ENCODE peak calls at places on chromosome 3, in eight cellular contexts. D, U, L, R, K, E, S and F are unnamed samples.

GRCh38 chr3:33398410-33398809 is 41.8 kb downstream of the UBP1 start:
- DNase-seq in K (no peak), S (no peak), E (no peak), D (no peak), R (no peak), L (no peak), U (no peak), F (no peak)

GRCh38 chr3:125098929-125099328 is 43.1 kb upstream of the HEG1 start:
- DNase-seq in E (no peak), K (no peak), D (no peak), R (no peak), U (no peak), S (no peak), L (no peak), F (no peak)

GRCh38 chr3:185423178-185423577 is 60.2 kb downstream of the MAP3K13 start:
- DNase-seq in E (no peak), R (no peak), S (peak; percentile 37), L (peak; percentile 29), D (no peak), K (no peak), U (no peak), F (peak; percentile 83)

GRCh38 chr3:188486126-188486525 is 332.2 kb downstream of the LPP start:
- DNase-seq in K (no peak), E (no peak), R (no peak), D (no peak), U (no peak), L (no peak), S (no peak), F (no peak)

GRCh38 chr3:46447535-46447934 is 17.2 kb downstream of the LTF start:
- DNase-seq in U (no peak), K (no peak), L (no peak), R (no peak), S (no peak), D (no peak), E (no peak), F (no peak)

GRCh38 chr3:127049390-127049789 is 66.5 kb downstream of the PLXNA1 start:
- DNase-seq in S (no peak), L (no peak), R (peak; percentile 0), D (no peak), E (no peak), U (no peak), K (no peak), F (no peak)

GRCh38 chr3:144763878-144764454 is 792.3 kb downstream of the DIPK2A start:
- DNase-seq in K (no peak), S (no peak), R (no peak), L (no peak), U (no peak), D (no peak), E (no peak), F (no peak)

GRCh38 chr3:10328460-10329071 is 7.7 kb upstream of the SEC13 start:
- DNase-seq in E (no peak), D (no peak), K (no peak), L (no peak), R (no peak), U (no peak), S (no peak), F (no peak)

GRCh38 chr3:195732951-195733350 is 12.2 kb downstream of the MUC20 start:
- DNase-seq in U (no peak), E (peak; percentile 67), K (no peak), D (no peak), R (no peak), S (no peak), L (no peak), F (no peak)

GRCh38 chr3:32963871-32964270 is 12.4 kb downstream of the CCR4 start:
- DNase-seq in E (no peak), D (no peak), R (no peak), K (no peak), L (no peak), U (no peak), S (no peak), F (no peak)

GRCh38 chr3:156150434-156151066 is 30.2 kb downstream of the KCNAB1 start:
- DNase-seq in E (no peak), L (peak; percentile 52), S (peak; percentile 64), U (peak; percentile 41), D (peak; percentile 72), K (no peak), R (peak; percentile 47), F (peak; percentile 27)

GRCh38 chr3:184261270-184262165 is at the start of gene CAMK2N2:
- DNase-seq in U (no peak), K (peak; percentile 53), E (peak; percentile 92), L (peak; percentile 50), D (no peak), S (peak; percentile 97), R (peak; percentile 22), F (peak; percentile 93)

GRCh38 chr3:31624054-31624709 is 91.5 kb downstream of the STT3B start:
- DNase-seq in K (no peak), D (no peak), R (no peak), L (no peak), E (no peak), S (no peak), U (no peak), F (no peak)

GRCh38 chr3:61853912-61854311 is 292.5 kb downstream of the PTPRG start:
- DNase-seq in R (no peak), K (no peak), L (no peak), D (no peak), S (no peak), E (no peak), U (no peak), F (no peak)

GRCh38 chr3:191327526-191327925 is 1.7 kb upstream of the CCDC50 start:
- DNase-seq in K (no peak), L (no peak), R (no peak), E (no peak), D (no peak), S (no peak), U (no peak), F (no peak)

GRCh38 chr3:179670311-179670710 is 17.5 kb downstream of the USP13 start:
- DNase-seq in E (no peak), R (no peak), U (no peak), S (no peak), K (no peak), L (no peak), D (no peak), F (no peak)

GRCh38 chr3:100073555-100074307 is 40.6 kb downstream of the FILIP1L start:
- DNase-seq in E (no peak), L (peak; percentile 26), R (no peak), D (peak; percentile 21), S (no peak), U (no peak), K (peak; percentile 50), F (no peak)

GRCh38 chr3:18134386-18135082 is 290.6 kb downstream of the SATB1 start:
- DNase-seq in R (no peak), D (no peak), U (no peak), L (no peak), S (no peak), K (no peak), E (no peak), F (no peak)

GRCh38 chr3:57038466-57039164 is 21.8 kb upstream of the SPATA12 start:
- DNase-seq in D (no peak), R (no peak), K (no peak), L (no peak), U (no peak), S (no peak), E (no peak), F (no peak)

GRCh38 chr3:169603661-169604060 is 59.9 kb downstream of the MECOM start:
- DNase-seq in E (no peak), S (no peak), K (no peak), R (no peak), U (no peak), L (no peak), D (no peak), F (no peak)

GRCh38 chr3:27568393-27568792 is 84.2 kb upstream of the SLC4A7 start:
- DNase-seq in R (peak; percentile 75), K (peak; percentile 84), L (peak; percentile 57), U (no peak), D (peak; percentile 66), S (peak; percentile 50), E (no peak), F (peak; percentile 80)

GRCh38 chr3:11391930-11392688 is 119.9 kb downstream of the ATG7 start:
- DNase-seq in K (no peak), R (no peak), U (no peak), S (no peak), D (no peak), L (no peak), E (no peak), F (no peak)

GRCh38 chr3:101865751-101866509 is 16.6 kb downstream of the NFKBIZ start:
- DNase-seq in K (no peak), L (no peak), S (peak; percentile 63), E (no peak), R (peak; percentile 36), U (peak; percentile 12), D (no peak), F (no peak)

GRCh38 chr3:48990636-48991421 is 788 bp downstream of the P4HTM start:
- DNase-seq in D (no peak), R (peak; percentile 38), K (no peak), U (no peak), E (peak; percentile 88), L (peak; percentile 39), S (peak; percentile 28), F (no peak)
- TF ChIP-seq POLR2A in D (no peak), R (no peak), K (no peak), U (no peak), E (no peak), L (no peak), S (no peak), F (no peak)

GRCh38 chr3:94019659-94020058 is 8.7 kb downstream of the STX19 start:
- DNase-seq in S (no peak), K (no peak), E (no peak), R (no peak), U (no peak), D (no peak), L (no peak), F (no peak)
- H3K4me3 ChIP-seq in S (no peak overlapping the region), K (no peak overlapping the region), E (no peak overlapping the region), R (no peak overlapping the region), U (no peak overlapping the region), D (no peak overlapping the region), L (no peak overlapping the region), F (no peak overlapping the region)

GRCh38 chr3:149752051-149752787 is at the start of gene COMMD2:
- DNase-seq in K (peak; percentile 83), E (peak; percentile 94), S (peak; percentile 83), L (peak; percentile 78), U (peak; percentile 97), D (peak; percentile 49), R (peak; percentile 66), F (peak; percentile 78)
- TF ChIP-seq POLR2A in K (peak; percentile 53), E (peak; percentile 71), S (peak; percentile 70), L (peak; percentile 64), U (no peak), D (no peak), R (peak; percentile 68), F (peak; percentile 59)

DNA sequence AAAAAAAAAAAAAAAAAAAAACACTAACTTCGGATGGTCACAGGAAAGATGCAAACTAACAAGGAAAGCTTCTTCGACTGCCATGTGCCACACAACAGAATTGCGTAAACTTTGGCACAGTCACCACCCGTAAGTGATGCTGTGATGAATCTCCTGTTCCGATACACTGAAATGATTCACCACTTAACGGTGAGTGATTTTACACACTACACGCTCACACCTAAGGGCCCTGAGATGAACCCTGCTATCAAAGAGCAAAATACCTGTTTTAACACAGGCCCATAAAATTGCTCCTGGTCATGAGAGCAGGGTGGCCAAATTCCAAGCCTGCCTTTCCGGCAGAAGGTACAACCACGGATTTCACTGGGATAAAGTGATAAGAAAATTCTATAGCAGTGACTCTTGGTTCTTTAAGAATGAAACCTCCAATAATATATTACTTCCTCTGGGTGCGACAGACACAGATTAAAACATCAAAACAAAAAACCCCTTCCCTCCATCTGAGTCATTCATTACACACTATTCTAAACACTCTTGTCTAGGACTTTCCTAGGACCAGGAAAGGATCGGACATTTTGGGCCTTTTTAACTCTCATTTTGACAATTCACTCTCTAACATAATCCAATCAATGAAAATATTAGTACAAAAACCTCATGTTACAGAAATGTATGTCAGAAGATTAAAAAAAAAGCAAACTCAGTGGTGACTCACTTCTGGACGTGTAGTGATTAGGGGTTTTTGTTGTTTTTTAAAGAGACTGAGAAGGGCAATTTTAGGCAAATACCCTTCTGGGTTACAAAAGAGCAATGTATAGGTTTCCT is 28.3 kb downstream of the LRIG1 start:
- DNase-seq in K (no peak), R (no peak), D (no peak), E (no peak), L (peak; percentile 54), U (no peak), S (no peak), F (no peak)
- H3K4me3 ChIP-seq in K (no peak overlapping the region), R (no peak overlapping the region), D (no peak overlapping the region), E (no peak overlapping the region), L (no peak overlapping the region), U (no peak overlapping the region), S (no peak overlapping the region), F (no peak overlapping the region)